ENCODE peak calls at places on chromosomes 12 and 14, in five cellular contexts. W is NCI-H146, S is GM12891, Q is erythroblast, M is nucleus accumbens. F is an unnamed sample.

GRCh38 chr14:96409701-96410100 is 17.8 kb downstream of the AK7 start:
- DNase-seq in Q (no peak), W (no peak), S (no peak), M (no peak), F (no peak)

GRCh38 chr12:93571360-93571853 is 1.1 kb upstream of the SOCS2 start:
- DNase-seq in S (peak; percentile 41), M (peak; percentile 26), Q (peak; percentile 85), W (peak; percentile 85), F (no peak)

GRCh38 chr12:132399092-132400010 is 70.0 kb upstream of the GALNT9 start:
- DNase-seq in Q (no peak), W (no peak), M (no peak), S (no peak), F (no peak)

GRCh38 chr12:19382111-19382526 is 57.2 kb upstream of the AEBP2 start:
- DNase-seq in M (no peak), W (no peak), S (no peak), Q (no peak), F (no peak)

GRCh38 chr14:100012928-100013327 is 52.3 kb upstream of the EVL start:
- DNase-seq in M (no peak), Q (no peak), W (no peak), S (no peak), F (no peak)

GRCh38 chr12:108918206-108918605 is 38.3 kb downstream of the DAO start:
- DNase-seq in M (no peak), S (no peak), W (no peak), Q (no peak), F (no peak)

GRCh38 chr14:94558842-94559241 is 2.4 kb upstream of the SERPINA4 start:
- DNase-seq in M (no peak), S (no peak), W (no peak), Q (no peak), F (no peak)

GRCh38 chr12:95862038-95862437 is 3.3 kb downstream of the SNRPF start:
- DNase-seq in M (no peak), W (no peak), Q (no peak), S (no peak), F (no peak)

GRCh38 chr12:109153711-109154434 is 37.5 kb downstream of the ACACB start:
- DNase-seq in S (no peak), M (no peak), Q (peak; percentile 87), W (peak; percentile 59), F (no peak)

GRCh38 chr12:3743803-3744202 is 9.1 kb downstream of the CRACR2A start:
- DNase-seq in M (no peak), Q (no peak), W (no peak), S (no peak), F (no peak)